ENCODE peak calls at places on chromosomes 13 and 19, in seven cellular contexts. Z is stimulated activated CD8-positive, alpha-beta memory T cell treated with anti-CD3 and anti-CD28 coated beads, Interleukin-4, amount 100 ng/mL, for 48 hours; A is stimulated activated CD4-positive, alpha-beta T cell treated with anti-CD3 and anti-CD28 coated beads, Interleukin-2, amount 100 ng/mL, for 48 hours; L is spleen; N is pancreas; O is ecto neural progenitor cell; J is A172. P is an unnamed sample.

GRCh38 chr13:89455741-89456140 is 1784.6 kb downstream of the SLITRK5 start:
- DNase-seq in Z (no peak), A (no peak), L (no peak), N (no peak), O (no peak), J (no peak), P (no peak)

GRCh38 chr19:14467816-14468215 is 7.3 kb downstream of the PTGER1 start:
- DNase-seq in Z (no peak), A (no peak), L (no peak), N (no peak), O (no peak), J (no peak), P (no peak)

GRCh38 chr19:51258165-51258564 is 7.3 kb downstream of the SIGLECL1 start:
- DNase-seq in Z (no peak), A (no peak), L (no peak), N (no peak), O (no peak), J (no peak), P (no peak)

GRCh38 chr13:37709318-37709717 is 110.8 kb upstream of the POSTN start:
- DNase-seq in Z (no peak), A (no peak), L (no peak), N (no peak), O (no peak), J (no peak), P (no peak)

GRCh38 chr19:40933025-40933424 is 51.0 kb upstream of the CYP2A7 start:
- DNase-seq in Z (no peak), A (no peak), L (no peak), N (no peak), O (no peak), J (peak), P (peak)

GRCh38 chr19:50205681-50206138 is 2.3 kb downstream of the MYH14 start:
- DNase-seq in Z (no peak), A (no peak), L (no peak), N (peak), O (peak), J (no peak), P (no peak)

GRCh38 chr13:73057284-73058025 is 1.4 kb upstream of the KLF5 start:
- DNase-seq in Z (no peak), A (no peak), L (no peak), N (no peak), O (no peak), J (no peak), P (no peak)

GRCh38 chr13:23383151-23383550 is 50.4 kb downstream of the SACS start:
- DNase-seq in Z (no peak), A (no peak), L (no peak), N (no peak), O (no peak), J (no peak), P (no peak)

GRCh38 chr19:6259312-6259861 is 20.4 kb downstream of the MLLT1 start:
- DNase-seq in Z (no peak), A (no peak), L (no peak), N (no peak), O (no peak), J (no peak), P (no peak)

GRCh38 chr13:33349996-33350826 is 64.7 kb upstream of the STARD13 start:
- DNase-seq in Z (no peak), A (no peak), L (peak), N (peak), O (peak), J (peak), P (peak)